ENCODE peak calls at places on chromosomes 12 and 14, in eight cellular contexts. R, X, W, B, O, N, I and A are unnamed samples.
A peak's percentile ranks its signal among the peaks of the same experiment; 100 is the strongest.

GRCh38 chr14:41607966-41608663 is 1.4 kb downstream of the LRFN5 start:
- DNase-seq in R (no peak), X (peak; percentile 46), W (peak; percentile 5), B (no peak), O (no peak), N (no peak), I (no peak), A (peak; percentile 61)

GRCh38 chr14:100334904-100335303 is 11.8 kb downstream of the SLC25A47 start:
- DNase-seq in R (no peak), X (peak; percentile 40), W (no peak), B (no peak), O (no peak), N (no peak), I (no peak), A (no peak)

GRCh38 chr12:12986775-12987332 is 13.2 kb downstream of the HEBP1 start:
- DNase-seq in R (no peak), X (no peak), W (no peak), B (no peak), O (no peak), N (no peak), I (no peak), A (no peak)

GRCh38 chr14:25102788-25103187 is 52.8 kb upstream of the STXBP6 start:
- DNase-seq in R (no peak), X (no peak), W (no peak), B (no peak), O (no peak), N (no peak), I (no peak), A (no peak)

GRCh38 chr14:30191639-30192279 is 264.1 kb upstream of the PRKD1 start:
- DNase-seq in R (no peak), X (no peak), W (no peak), B (no peak), O (no peak), N (no peak), I (no peak), A (no peak)

GRCh38 chr14:62001988-62002387 is 239.8 kb downstream of the SNAPC1 start:
- DNase-seq in R (no peak), X (no peak), W (no peak), B (no peak), O (no peak), N (no peak), I (no peak), A (no peak)

GRCh38 chr12:121114019-121114639 is 18.5 kb upstream of the P2RX7 start:
- DNase-seq in R (no peak), X (no peak), W (no peak), B (no peak), O (no peak), N (no peak), I (no peak), A (no peak)

GRCh38 chr14:53004976-53005375 is 54.1 kb upstream of the FERMT2 start:
- DNase-seq in R (no peak), X (no peak), W (no peak), B (no peak), O (no peak), N (no peak), I (no peak), A (no peak)

GRCh38 chr12:96487214-96487613 is 2.2 kb upstream of the CFAP54 start:
- DNase-seq in R (peak; percentile 63), X (no peak), W (no peak), B (peak; percentile 63), O (peak; percentile 83), N (no peak), I (no peak), A (no peak)

GRCh38 chr12:92363295-92364146 is 217.9 kb upstream of the BTG1 start:
- DNase-seq in R (no peak), X (peak; percentile 49), W (peak; percentile 50), B (no peak), O (no peak), N (peak; percentile 25), I (no peak), A (peak; percentile 74)

GRCh38 chr14:95037273-95037672 is 120.1 kb downstream of the DICER1 start:
- DNase-seq in R (no peak), X (no peak), W (no peak), B (no peak), O (no peak), N (no peak), I (no peak), A (no peak)

GRCh38 chr12:31002999-31003398 is 70.7 kb upstream of the DDX11 start:
- DNase-seq in R (peak; percentile 45), X (no peak), W (no peak), B (peak; percentile 22), O (no peak), N (no peak), I (no peak), A (peak; percentile 21)

GRCh38 chr12:97313471-97314190 is 149.0 kb upstream of the RMST start:
- DNase-seq in R (no peak), X (no peak), W (no peak), B (no peak), O (no peak), N (no peak), I (no peak), A (no peak)

GRCh38 chr12:52636189-52636588 is 15.8 kb downstream of the KRT2 start:
- DNase-seq in R (no peak), X (no peak), W (no peak), B (no peak), O (no peak), N (no peak), I (no peak), A (no peak)

GRCh38 chr14:89730692-89731091 is 223.8 kb downstream of the EFCAB11 start:
- DNase-seq in R (no peak), X (no peak), W (no peak), B (no peak), O (no peak), N (no peak), I (no peak), A (no peak)

GRCh38 chr14:51805541-51805940 is 54.9 kb upstream of the GNG2 start:
- DNase-seq in R (no peak), X (no peak), W (no peak), B (no peak), O (no peak), N (no peak), I (no peak), A (no peak)

GRCh38 chr14:81137316-81137715 is 83.4 kb downstream of the GTF2A1 start:
- DNase-seq in R (peak; percentile 65), X (no peak), W (no peak), B (peak; percentile 41), O (peak; percentile 70), N (no peak), I (no peak), A (no peak)

GRCh38 chr14:70156602-70157001 is 32.1 kb downstream of the SLC8A3 start:
- DNase-seq in R (no peak), X (no peak), W (no peak), B (no peak), O (no peak), N (no peak), I (no peak), A (no peak)

GRCh38 chr14:100065161-100065871 is at the start of gene EVL:
- DNase-seq in R (no peak), X (peak; percentile 62), W (peak; percentile 70), B (no peak), O (no peak), N (no peak), I (peak; percentile 72), A (peak; percentile 79)

GRCh38 chr12:111715242-111715641 is 29.4 kb downstream of the ACAD10 start:
- DNase-seq in R (no peak), X (no peak), W (no peak), B (peak; percentile 13), O (no peak), N (no peak), I (peak; percentile 83), A (no peak)

GRCh38 chr14:64350091-64350490 is 38.1 kb upstream of the MTHFD1 start:
- DNase-seq in R (no peak), X (no peak), W (no peak), B (no peak), O (no peak), N (no peak), I (no peak), A (no peak)

GRCh38 chr12:124621296-124621660 is 53.9 kb upstream of the NCOR2 start:
- DNase-seq in R (no peak), X (no peak), W (peak; percentile 35), B (no peak), O (no peak), N (no peak), I (peak; percentile 84), A (no peak)

GRCh38 chr14:29236848-29237247 is 470.3 kb downstream of the FOXG1 start:
- DNase-seq in R (peak; percentile 64), X (no peak), W (no peak), B (peak; percentile 20), O (peak; percentile 88), N (no peak), I (no peak), A (no peak)

GRCh38 chr14:102554835-102555819 is 37.3 kb upstream of the RCOR1 start:
- DNase-seq in R (no peak), X (no peak), W (peak; percentile 72), B (no peak), O (no peak), N (no peak), I (peak; percentile 74), A (peak; percentile 82)